ENCODE peak calls at places on chromosome 3, in four cellular contexts. B is putamen; F is activated CD4-positive, alpha-beta T cell treated with anti-CD3 and anti-CD28 coated beads, Interleukin-2, amount 50 U/mL, for 1 hour; L is astrocyte of the spinal cord. O is an unnamed sample.

GRCh38 chr3:43869491-43869890 is 178.8 kb downstream of the ABHD5 start:
- DNase-seq in F (no peak), L (no peak), B (no peak), O (no peak)

GRCh38 chr3:149820183-149820582 is 7.2 kb downstream of the RNF13 start:
- DNase-seq in B (no peak), L (no peak), F (no peak), O (no peak)

GRCh38 chr3:40713306-40713705 is 188.5 kb downstream of the ZNF621 start:
- DNase-seq in B (no peak), L (no peak), F (no peak), O (no peak)

GRCh38 chr3:144182501-144182900 is 210.9 kb downstream of the DIPK2A start:
- DNase-seq in F (no peak), L (no peak), B (no peak), O (no peak)

GRCh38 chr3:43086460-43087165 is 19.3 kb downstream of the POMGNT2 start:
- DNase-seq in F (no peak), L (no peak), B (no peak), O (no peak)

GRCh38 chr3:185961675-185962232 is 23.9 kb upstream of the TRA2B start:
- DNase-seq in L (no peak), F (no peak), B (no peak), O (no peak)

GRCh38 chr3:77042892-77043291 is 3.0 kb downstream of the ROBO2 start:
- DNase-seq in L (no peak), B (peak; percentile 42), F (no peak), O (no peak)

GRCh38 chr3:119912220-119912619 is 130.3 kb downstream of the NR1I2 start:
- DNase-seq in L (no peak), B (no peak), F (no peak), O (no peak)

GRCh38 chr3:136995652-136996051 is 37.9 kb downstream of the IL20RB start:
- DNase-seq in L (no peak), F (no peak), B (no peak), O (no peak)

GRCh38 chr3:43620953-43621405 is 832 bp downstream of the ANO10 start:
- DNase-seq in F (no peak), L (peak; percentile 42), B (no peak), O (no peak)

GRCh38 chr3:61521229-61521628 is 40.1 kb upstream of the PTPRG start:
- DNase-seq in F (no peak), L (no peak), B (no peak), O (no peak)

GRCh38 chr3:50525987-50526386 is 22.6 kb upstream of the CACNA2D2 start:
- DNase-seq in L (peak; percentile 36), B (no peak), F (peak; percentile 41), O (peak; percentile 31)